ENCODE peak calls at places on chromosomes 11 and 22, in nine cellular contexts. One of them, this sample, is unnamed.

GRCh38 chr11:2077061-2077802 is 62.0 kb downstream of the IGF2 start:
- DNase-seq in lung microvascular endothelial cell: peak; percentile 78
- DNase-seq in CD4-positive, CD25-positive, alpha-beta regulatory T cell: no peak
- DNase-seq in heart left ventricle: no peak
- DNase-seq in SW480: peak; percentile 61
- DNase-seq in anterior cingulate cortex: no peak
- DNase-seq in activated T-helper 2 cell treated with anti-CD3 and anti-CD28 coated beads, Interferon-gamma antibody, Interleukin-2, Interleukin-4, amounts not matched to agents 10 μg/mL and 5 μg/mL and 100 μg/mL, durations not matched to agents 14 hours and 24 hours and 36 hours: no peak
- DNase-seq in fibroblast of the aortic adventitia: peak; percentile 22
- DNase-seq in BJ: peak; percentile 33
- DNase-seq in this sample: no peak

GRCh38 chr11:119368121-119369034 is 13.1 kb downstream of the USP2 start:
- DNase-seq in lung microvascular endothelial cell: no peak
- DNase-seq in CD4-positive, CD25-positive, alpha-beta regulatory T cell: no peak
- DNase-seq in heart left ventricle: peak; percentile 89
- DNase-seq in SW480: peak; percentile 77
- DNase-seq in anterior cingulate cortex: no peak
- DNase-seq in activated T-helper 2 cell treated with anti-CD3 and anti-CD28 coated beads, Interferon-gamma antibody, Interleukin-2, Interleukin-4, amounts not matched to agents 10 μg/mL and 5 μg/mL and 100 μg/mL, durations not matched to agents 14 hours and 24 hours and 36 hours: no peak
- DNase-seq in fibroblast of the aortic adventitia: peak; percentile 71
- DNase-seq in BJ: no peak
- DNase-seq in this sample: peak; percentile 52

GRCh38 chr11:19648321-19648720 is 64.3 kb upstream of the NAV2 start:
- DNase-seq in lung microvascular endothelial cell: no peak
- DNase-seq in CD4-positive, CD25-positive, alpha-beta regulatory T cell: no peak
- DNase-seq in heart left ventricle: no peak
- DNase-seq in SW480: peak; percentile 56
- DNase-seq in anterior cingulate cortex: no peak
- DNase-seq in activated T-helper 2 cell treated with anti-CD3 and anti-CD28 coated beads, Interferon-gamma antibody, Interleukin-2, Interleukin-4, amounts not matched to agents 10 μg/mL and 5 μg/mL and 100 μg/mL, durations not matched to agents 14 hours and 24 hours and 36 hours: no peak
- DNase-seq in fibroblast of the aortic adventitia: no peak
- DNase-seq in BJ: no peak
- DNase-seq in this sample: no peak

GRCh38 chr11:102552020-102552419 is 21.5 kb upstream of the MMP7 start:
- DNase-seq in lung microvascular endothelial cell: no peak
- DNase-seq in CD4-positive, CD25-positive, alpha-beta regulatory T cell: no peak
- DNase-seq in heart left ventricle: no peak
- DNase-seq in SW480: peak; percentile 54
- DNase-seq in anterior cingulate cortex: no peak
- DNase-seq in activated T-helper 2 cell treated with anti-CD3 and anti-CD28 coated beads, Interferon-gamma antibody, Interleukin-2, Interleukin-4, amounts not matched to agents 10 μg/mL and 5 μg/mL and 100 μg/mL, durations not matched to agents 14 hours and 24 hours and 36 hours: no peak
- DNase-seq in fibroblast of the aortic adventitia: no peak
- DNase-seq in BJ: no peak
- DNase-seq in this sample: no peak

GRCh38 chr11:91158901-91159537 is 936.2 kb upstream of the CHORDC1 start:
- DNase-seq in lung microvascular endothelial cell: no peak
- DNase-seq in CD4-positive, CD25-positive, alpha-beta regulatory T cell: no peak
- DNase-seq in heart left ventricle: no peak
- DNase-seq in SW480: no peak
- DNase-seq in anterior cingulate cortex: no peak
- DNase-seq in activated T-helper 2 cell treated with anti-CD3 and anti-CD28 coated beads, Interferon-gamma antibody, Interleukin-2, Interleukin-4, amounts not matched to agents 10 μg/mL and 5 μg/mL and 100 μg/mL, durations not matched to agents 14 hours and 24 hours and 36 hours: no peak
- DNase-seq in fibroblast of the aortic adventitia: no peak
- DNase-seq in BJ: no peak
- DNase-seq in this sample: no peak

GRCh38 chr11:82356316-82356715 is 377.3 kb downstream of the FAM181B start:
- DNase-seq in lung microvascular endothelial cell: no peak
- DNase-seq in CD4-positive, CD25-positive, alpha-beta regulatory T cell: no peak
- DNase-seq in heart left ventricle: no peak
- DNase-seq in SW480: peak; percentile 8
- DNase-seq in anterior cingulate cortex: no peak
- DNase-seq in activated T-helper 2 cell treated with anti-CD3 and anti-CD28 coated beads, Interferon-gamma antibody, Interleukin-2, Interleukin-4, amounts not matched to agents 10 μg/mL and 5 μg/mL and 100 μg/mL, durations not matched to agents 14 hours and 24 hours and 36 hours: no peak
- DNase-seq in fibroblast of the aortic adventitia: no peak
- DNase-seq in BJ: no peak
- DNase-seq in this sample: no peak

GRCh38 chr11:117395476-117395875 is 67.8 kb downstream of the CEP164 start:
- DNase-seq in lung microvascular endothelial cell: no peak
- DNase-seq in CD4-positive, CD25-positive, alpha-beta regulatory T cell: no peak
- DNase-seq in heart left ventricle: no peak
- DNase-seq in SW480: no peak
- DNase-seq in anterior cingulate cortex: no peak
- DNase-seq in activated T-helper 2 cell treated with anti-CD3 and anti-CD28 coated beads, Interferon-gamma antibody, Interleukin-2, Interleukin-4, amounts not matched to agents 10 μg/mL and 5 μg/mL and 100 μg/mL, durations not matched to agents 14 hours and 24 hours and 36 hours: no peak
- DNase-seq in fibroblast of the aortic adventitia: no peak
- DNase-seq in BJ: no peak
- DNase-seq in this sample: no peak

GRCh38 chr11:104122008-104122635 is 41.8 kb downstream of the PDGFD start:
- DNase-seq in lung microvascular endothelial cell: no peak
- DNase-seq in CD4-positive, CD25-positive, alpha-beta regulatory T cell: no peak
- DNase-seq in heart left ventricle: no peak
- DNase-seq in SW480: no peak
- DNase-seq in anterior cingulate cortex: no peak
- DNase-seq in activated T-helper 2 cell treated with anti-CD3 and anti-CD28 coated beads, Interferon-gamma antibody, Interleukin-2, Interleukin-4, amounts not matched to agents 10 μg/mL and 5 μg/mL and 100 μg/mL, durations not matched to agents 14 hours and 24 hours and 36 hours: no peak
- DNase-seq in fibroblast of the aortic adventitia: no peak
- DNase-seq in BJ: no peak
- DNase-seq in this sample: no peak

GRCh38 chr11:114846040-114846791 is 167.9 kb downstream of the NXPE2 start:
- DNase-seq in lung microvascular endothelial cell: no peak
- DNase-seq in CD4-positive, CD25-positive, alpha-beta regulatory T cell: no peak
- DNase-seq in heart left ventricle: peak; percentile 82
- DNase-seq in SW480: no peak
- DNase-seq in anterior cingulate cortex: peak; percentile 16
- DNase-seq in activated T-helper 2 cell treated with anti-CD3 and anti-CD28 coated beads, Interferon-gamma antibody, Interleukin-2, Interleukin-4, amounts not matched to agents 10 μg/mL and 5 μg/mL and 100 μg/mL, durations not matched to agents 14 hours and 24 hours and 36 hours: no peak
- DNase-seq in fibroblast of the aortic adventitia: no peak
- DNase-seq in BJ: no peak
- DNase-seq in this sample: peak; percentile 14

GRCh38 chr22:20043997-20044342 is 23.1 kb downstream of the TANGO2 start:
- DNase-seq in lung microvascular endothelial cell: no peak
- DNase-seq in CD4-positive, CD25-positive, alpha-beta regulatory T cell: no peak
- DNase-seq in heart left ventricle: no peak
- DNase-seq in SW480: no peak
- DNase-seq in anterior cingulate cortex: no peak
- DNase-seq in activated T-helper 2 cell treated with anti-CD3 and anti-CD28 coated beads, Interferon-gamma antibody, Interleukin-2, Interleukin-4, amounts not matched to agents 10 μg/mL and 5 μg/mL and 100 μg/mL, durations not matched to agents 14 hours and 24 hours and 36 hours: no peak
- DNase-seq in fibroblast of the aortic adventitia: no peak
- DNase-seq in BJ: no peak
- DNase-seq in this sample: no peak

GRCh38 chr11:65489061-65489705 is 9.7 kb upstream of the MALAT1 start:
- DNase-seq in lung microvascular endothelial cell: peak; percentile 59
- DNase-seq in CD4-positive, CD25-positive, alpha-beta regulatory T cell: no peak
- DNase-seq in heart left ventricle: peak; percentile 92
- DNase-seq in SW480: peak; percentile 84
- DNase-seq in anterior cingulate cortex: no peak
- DNase-seq in activated T-helper 2 cell treated with anti-CD3 and anti-CD28 coated beads, Interferon-gamma antibody, Interleukin-2, Interleukin-4, amounts not matched to agents 10 μg/mL and 5 μg/mL and 100 μg/mL, durations not matched to agents 14 hours and 24 hours and 36 hours: no peak
- DNase-seq in fibroblast of the aortic adventitia: peak; percentile 82
- DNase-seq in BJ: peak; percentile 89
- DNase-seq in this sample: peak; percentile 77

GRCh38 chr11:72679869-72680268 is 5.6 kb upstream of the PDE2A start:
- DNase-seq in lung microvascular endothelial cell: no peak
- DNase-seq in CD4-positive, CD25-positive, alpha-beta regulatory T cell: no peak
- DNase-seq in heart left ventricle: no peak
- DNase-seq in SW480: no peak
- DNase-seq in anterior cingulate cortex: no peak
- DNase-seq in activated T-helper 2 cell treated with anti-CD3 and anti-CD28 coated beads, Interferon-gamma antibody, Interleukin-2, Interleukin-4, amounts not matched to agents 10 μg/mL and 5 μg/mL and 100 μg/mL, durations not matched to agents 14 hours and 24 hours and 36 hours: no peak
- DNase-seq in fibroblast of the aortic adventitia: no peak
- DNase-seq in BJ: no peak
- DNase-seq in this sample: no peak

GRCh38 chr11:65112551-65113360 is 1.1 kb downstream of the TM7SF2 start:
- DNase-seq in lung microvascular endothelial cell: peak; percentile 46
- DNase-seq in CD4-positive, CD25-positive, alpha-beta regulatory T cell: peak; percentile 62
- DNase-seq in heart left ventricle: peak; percentile 66
- DNase-seq in SW480: peak; percentile 61
- DNase-seq in anterior cingulate cortex: peak; percentile 35
- DNase-seq in activated T-helper 2 cell treated with anti-CD3 and anti-CD28 coated beads, Interferon-gamma antibody, Interleukin-2, Interleukin-4, amounts not matched to agents 10 μg/mL and 5 μg/mL and 100 μg/mL, durations not matched to agents 14 hours and 24 hours and 36 hours: peak; percentile 73
- DNase-seq in fibroblast of the aortic adventitia: peak; percentile 28
- DNase-seq in BJ: no peak
- DNase-seq in this sample: peak; percentile 75

GRCh38 chr11:78406568-78407196 is 10.9 kb downstream of the GAB2 start:
- DNase-seq in lung microvascular endothelial cell: no peak
- DNase-seq in CD4-positive, CD25-positive, alpha-beta regulatory T cell: no peak
- DNase-seq in heart left ventricle: no peak
- DNase-seq in SW480: no peak
- DNase-seq in anterior cingulate cortex: no peak
- DNase-seq in activated T-helper 2 cell treated with anti-CD3 and anti-CD28 coated beads, Interferon-gamma antibody, Interleukin-2, Interleukin-4, amounts not matched to agents 10 μg/mL and 5 μg/mL and 100 μg/mL, durations not matched to agents 14 hours and 24 hours and 36 hours: no peak
- DNase-seq in fibroblast of the aortic adventitia: no peak
- DNase-seq in BJ: no peak
- DNase-seq in this sample: no peak

GRCh38 chr11:66070604-66071325 is 693 bp downstream of the PACS1 start:
- DNase-seq in lung microvascular endothelial cell: peak; percentile 54
- DNase-seq in CD4-positive, CD25-positive, alpha-beta regulatory T cell: no peak
- DNase-seq in heart left ventricle: peak; percentile 79
- DNase-seq in SW480: peak; percentile 41
- DNase-seq in anterior cingulate cortex: peak; percentile 12
- DNase-seq in activated T-helper 2 cell treated with anti-CD3 and anti-CD28 coated beads, Interferon-gamma antibody, Interleukin-2, Interleukin-4, amounts not matched to agents 10 μg/mL and 5 μg/mL and 100 μg/mL, durations not matched to agents 14 hours and 24 hours and 36 hours: no peak
- DNase-seq in fibroblast of the aortic adventitia: peak; percentile 53
- DNase-seq in BJ: no peak
- DNase-seq in this sample: peak; percentile 45

GRCh38 chr11:43852057-43852636 is 28.5 kb upstream of the ALKBH3 start:
- DNase-seq in lung microvascular endothelial cell: peak; percentile 82
- DNase-seq in CD4-positive, CD25-positive, alpha-beta regulatory T cell: peak; percentile 10
- DNase-seq in heart left ventricle: peak; percentile 34
- DNase-seq in SW480: peak; percentile 74
- DNase-seq in anterior cingulate cortex: peak; percentile 5
- DNase-seq in activated T-helper 2 cell treated with anti-CD3 and anti-CD28 coated beads, Interferon-gamma antibody, Interleukin-2, Interleukin-4, amounts not matched to agents 10 μg/mL and 5 μg/mL and 100 μg/mL, durations not matched to agents 14 hours and 24 hours and 36 hours: peak; percentile 43
- DNase-seq in fibroblast of the aortic adventitia: peak; percentile 88
- DNase-seq in BJ: no peak
- DNase-seq in this sample: peak; percentile 80

GRCh38 chr11:119676461-119677020 is 52.5 kb downstream of the NECTIN1 start:
- DNase-seq in lung microvascular endothelial cell: peak; percentile 60
- DNase-seq in CD4-positive, CD25-positive, alpha-beta regulatory T cell: no peak
- DNase-seq in heart left ventricle: no peak
- DNase-seq in SW480: no peak
- DNase-seq in anterior cingulate cortex: no peak
- DNase-seq in activated T-helper 2 cell treated with anti-CD3 and anti-CD28 coated beads, Interferon-gamma antibody, Interleukin-2, Interleukin-4, amounts not matched to agents 10 μg/mL and 5 μg/mL and 100 μg/mL, durations not matched to agents 14 hours and 24 hours and 36 hours: no peak
- DNase-seq in fibroblast of the aortic adventitia: peak; percentile 40
- DNase-seq in BJ: no peak
- DNase-seq in this sample: no peak

GRCh38 chr11:79973701-79974626 is 533.1 kb upstream of the TENM4 start:
- DNase-seq in lung microvascular endothelial cell: no peak
- DNase-seq in CD4-positive, CD25-positive, alpha-beta regulatory T cell: no peak
- DNase-seq in heart left ventricle: no peak
- DNase-seq in SW480: no peak
- DNase-seq in anterior cingulate cortex: no peak
- DNase-seq in activated T-helper 2 cell treated with anti-CD3 and anti-CD28 coated beads, Interferon-gamma antibody, Interleukin-2, Interleukin-4, amounts not matched to agents 10 μg/mL and 5 μg/mL and 100 μg/mL, durations not matched to agents 14 hours and 24 hours and 36 hours: no peak
- DNase-seq in fibroblast of the aortic adventitia: no peak
- DNase-seq in BJ: no peak
- DNase-seq in this sample: peak; percentile 62

GRCh38 chr22:44884968-44885805 is 124.6 kb downstream of the PHF21B start:
- DNase-seq in lung microvascular endothelial cell: no peak
- DNase-seq in CD4-positive, CD25-positive, alpha-beta regulatory T cell: no peak
- DNase-seq in heart left ventricle: no peak
- DNase-seq in SW480: peak; percentile 42
- DNase-seq in anterior cingulate cortex: no peak
- DNase-seq in activated T-helper 2 cell treated with anti-CD3 and anti-CD28 coated beads, Interferon-gamma antibody, Interleukin-2, Interleukin-4, amounts not matched to agents 10 μg/mL and 5 μg/mL and 100 μg/mL, durations not matched to agents 14 hours and 24 hours and 36 hours: no peak
- DNase-seq in fibroblast of the aortic adventitia: no peak
- DNase-seq in BJ: no peak
- DNase-seq in this sample: no peak

GRCh38 chr11:44579172-44579804 is 13.8 kb downstream of the CD82 start:
- DNase-seq in lung microvascular endothelial cell: no peak
- DNase-seq in CD4-positive, CD25-positive, alpha-beta regulatory T cell: no peak
- DNase-seq in heart left ventricle: peak; percentile 61
- DNase-seq in SW480: no peak
- DNase-seq in anterior cingulate cortex: no peak
- DNase-seq in activated T-helper 2 cell treated with anti-CD3 and anti-CD28 coated beads, Interferon-gamma antibody, Interleukin-2, Interleukin-4, amounts not matched to agents 10 μg/mL and 5 μg/mL and 100 μg/mL, durations not matched to agents 14 hours and 24 hours and 36 hours: no peak
- DNase-seq in fibroblast of the aortic adventitia: no peak
- DNase-seq in BJ: no peak
- DNase-seq in this sample: no peak

GRCh38 chr11:15006139-15006759 is 34.1 kb upstream of the CALCA start:
- DNase-seq in lung microvascular endothelial cell: peak; percentile 62
- DNase-seq in CD4-positive, CD25-positive, alpha-beta regulatory T cell: no peak
- DNase-seq in heart left ventricle: no peak
- DNase-seq in SW480: peak; percentile 69
- DNase-seq in anterior cingulate cortex: no peak
- DNase-seq in activated T-helper 2 cell treated with anti-CD3 and anti-CD28 coated beads, Interferon-gamma antibody, Interleukin-2, Interleukin-4, amounts not matched to agents 10 μg/mL and 5 μg/mL and 100 μg/mL, durations not matched to agents 14 hours and 24 hours and 36 hours: no peak
- DNase-seq in fibroblast of the aortic adventitia: peak; percentile 67
- DNase-seq in BJ: no peak
- DNase-seq in this sample: peak; percentile 26

GRCh38 chr11:1762537-1763302 is 1.0 kb downstream of the CTSD start:
- DNase-seq in lung microvascular endothelial cell: no peak
- DNase-seq in CD4-positive, CD25-positive, alpha-beta regulatory T cell: no peak
- DNase-seq in heart left ventricle: peak; percentile 74
- DNase-seq in SW480: peak; percentile 54
- DNase-seq in anterior cingulate cortex: no peak
- DNase-seq in activated T-helper 2 cell treated with anti-CD3 and anti-CD28 coated beads, Interferon-gamma antibody, Interleukin-2, Interleukin-4, amounts not matched to agents 10 μg/mL and 5 μg/mL and 100 μg/mL, durations not matched to agents 14 hours and 24 hours and 36 hours: no peak
- DNase-seq in fibroblast of the aortic adventitia: peak; percentile 56
- DNase-seq in BJ: no peak
- DNase-seq in this sample: no peak

GRCh38 chr11:73288873-73289707 is 17.0 kb downstream of the P2RY6 start:
- DNase-seq in lung microvascular endothelial cell: peak; percentile 81
- DNase-seq in CD4-positive, CD25-positive, alpha-beta regulatory T cell: peak; percentile 13
- DNase-seq in heart left ventricle: peak; percentile 79
- DNase-seq in SW480: peak; percentile 52
- DNase-seq in anterior cingulate cortex: peak; percentile 26
- DNase-seq in activated T-helper 2 cell treated with anti-CD3 and anti-CD28 coated beads, Interferon-gamma antibody, Interleukin-2, Interleukin-4, amounts not matched to agents 10 μg/mL and 5 μg/mL and 100 μg/mL, durations not matched to agents 14 hours and 24 hours and 36 hours: peak; percentile 31
- DNase-seq in fibroblast of the aortic adventitia: peak; percentile 78
- DNase-seq in BJ: no peak
- DNase-seq in this sample: peak; percentile 88

GRCh38 chr11:69493931-69494821 is 12.7 kb downstream of the LINC01488 start:
- DNase-seq in lung microvascular endothelial cell: peak; percentile 84
- DNase-seq in CD4-positive, CD25-positive, alpha-beta regulatory T cell: no peak
- DNase-seq in heart left ventricle: peak; percentile 53
- DNase-seq in SW480: peak; percentile 52
- DNase-seq in anterior cingulate cortex: no peak
- DNase-seq in activated T-helper 2 cell treated with anti-CD3 and anti-CD28 coated beads, Interferon-gamma antibody, Interleukin-2, Interleukin-4, amounts not matched to agents 10 μg/mL and 5 μg/mL and 100 μg/mL, durations not matched to agents 14 hours and 24 hours and 36 hours: no peak
- DNase-seq in fibroblast of the aortic adventitia: no peak
- DNase-seq in BJ: no peak
- DNase-seq in this sample: no peak

GRCh38 chr11:19903620-19904069 is 191.0 kb downstream of the NAV2 start:
- DNase-seq in lung microvascular endothelial cell: peak; percentile 84
- DNase-seq in CD4-positive, CD25-positive, alpha-beta regulatory T cell: no peak
- DNase-seq in heart left ventricle: peak; percentile 46
- DNase-seq in SW480: peak; percentile 49
- DNase-seq in anterior cingulate cortex: peak; percentile 50
- DNase-seq in activated T-helper 2 cell treated with anti-CD3 and anti-CD28 coated beads, Interferon-gamma antibody, Interleukin-2, Interleukin-4, amounts not matched to agents 10 μg/mL and 5 μg/mL and 100 μg/mL, durations not matched to agents 14 hours and 24 hours and 36 hours: no peak
- DNase-seq in fibroblast of the aortic adventitia: peak; percentile 90
- DNase-seq in BJ: no peak
- DNase-seq in this sample: peak; percentile 88

GRCh38 chr11:13376838-13377237 is 86.2 kb downstream of the BTBD10 start:
- DNase-seq in lung microvascular endothelial cell: no peak
- DNase-seq in CD4-positive, CD25-positive, alpha-beta regulatory T cell: no peak
- DNase-seq in heart left ventricle: no peak
- DNase-seq in SW480: no peak
- DNase-seq in anterior cingulate cortex: no peak
- DNase-seq in activated T-helper 2 cell treated with anti-CD3 and anti-CD28 coated beads, Interferon-gamma antibody, Interleukin-2, Interleukin-4, amounts not matched to agents 10 μg/mL and 5 μg/mL and 100 μg/mL, durations not matched to agents 14 hours and 24 hours and 36 hours: no peak
- DNase-seq in fibroblast of the aortic adventitia: no peak
- DNase-seq in BJ: no peak
- DNase-seq in this sample: no peak

GRCh38 chr11:46367244-46367915 is 14.1 kb upstream of the MDK start:
- DNase-seq in lung microvascular endothelial cell: peak; percentile 62
- DNase-seq in CD4-positive, CD25-positive, alpha-beta regulatory T cell: peak; percentile 58
- DNase-seq in heart left ventricle: peak; percentile 68
- DNase-seq in SW480: no peak
- DNase-seq in anterior cingulate cortex: peak; percentile 55
- DNase-seq in activated T-helper 2 cell treated with anti-CD3 and anti-CD28 coated beads, Interferon-gamma antibody, Interleukin-2, Interleukin-4, amounts not matched to agents 10 μg/mL and 5 μg/mL and 100 μg/mL, durations not matched to agents 14 hours and 24 hours and 36 hours: peak; percentile 58
- DNase-seq in fibroblast of the aortic adventitia: peak; percentile 44
- DNase-seq in BJ: no peak
- DNase-seq in this sample: peak; percentile 84

GRCh38 chr11:110366234-110366633 is 63.5 kb upstream of the FDX1 start:
- DNase-seq in lung microvascular endothelial cell: peak; percentile 57
- DNase-seq in CD4-positive, CD25-positive, alpha-beta regulatory T cell: no peak
- DNase-seq in heart left ventricle: peak; percentile 76
- DNase-seq in SW480: no peak
- DNase-seq in anterior cingulate cortex: no peak
- DNase-seq in activated T-helper 2 cell treated with anti-CD3 and anti-CD28 coated beads, Interferon-gamma antibody, Interleukin-2, Interleukin-4, amounts not matched to agents 10 μg/mL and 5 μg/mL and 100 μg/mL, durations not matched to agents 14 hours and 24 hours and 36 hours: no peak
- DNase-seq in fibroblast of the aortic adventitia: no peak
- DNase-seq in BJ: no peak
- DNase-seq in this sample: no peak

GRCh38 chr22:19843107-19843856 is 11.4 kb downstream of the GNB1L start:
- DNase-seq in lung microvascular endothelial cell: no peak
- DNase-seq in CD4-positive, CD25-positive, alpha-beta regulatory T cell: no peak
- DNase-seq in heart left ventricle: no peak
- DNase-seq in SW480: no peak
- DNase-seq in anterior cingulate cortex: no peak
- DNase-seq in activated T-helper 2 cell treated with anti-CD3 and anti-CD28 coated beads, Interferon-gamma antibody, Interleukin-2, Interleukin-4, amounts not matched to agents 10 μg/mL and 5 μg/mL and 100 μg/mL, durations not matched to agents 14 hours and 24 hours and 36 hours: no peak
- DNase-seq in fibroblast of the aortic adventitia: no peak
- DNase-seq in BJ: no peak
- DNase-seq in this sample: peak; percentile 42

GRCh38 chr22:35921777-35922176 is 106.8 kb downstream of the RBFOX2 start:
- DNase-seq in lung microvascular endothelial cell: peak; percentile 91
- DNase-seq in CD4-positive, CD25-positive, alpha-beta regulatory T cell: no peak
- DNase-seq in heart left ventricle: peak; percentile 71
- DNase-seq in SW480: peak; percentile 72
- DNase-seq in anterior cingulate cortex: no peak
- DNase-seq in activated T-helper 2 cell treated with anti-CD3 and anti-CD28 coated beads, Interferon-gamma antibody, Interleukin-2, Interleukin-4, amounts not matched to agents 10 μg/mL and 5 μg/mL and 100 μg/mL, durations not matched to agents 14 hours and 24 hours and 36 hours: peak; percentile 16
- DNase-seq in fibroblast of the aortic adventitia: peak; percentile 90
- DNase-seq in BJ: peak; percentile 63
- DNase-seq in this sample: peak; percentile 73

GRCh38 chr11:58917159-58917765 is 22.0 kb upstream of the GLYATL1 start:
- DNase-seq in lung microvascular endothelial cell: no peak
- DNase-seq in CD4-positive, CD25-positive, alpha-beta regulatory T cell: no peak
- DNase-seq in heart left ventricle: no peak
- DNase-seq in SW480: no peak
- DNase-seq in anterior cingulate cortex: no peak
- DNase-seq in activated T-helper 2 cell treated with anti-CD3 and anti-CD28 coated beads, Interferon-gamma antibody, Interleukin-2, Interleukin-4, amounts not matched to agents 10 μg/mL and 5 μg/mL and 100 μg/mL, durations not matched to agents 14 hours and 24 hours and 36 hours: no peak
- DNase-seq in fibroblast of the aortic adventitia: no peak
- DNase-seq in BJ: no peak
- DNase-seq in this sample: no peak

This sample was measured in neural progenitor cell.